ENCODE peak calls at places on chromosomes 13 and 19, in six cellular contexts. One of them, this sample, is unnamed.

GRCh38 chr19:30084390-30084819 is 142.4 kb downstream of the URI1 start:
- DNase-seq in activated T-helper 2 cell treated with anti-CD3 and anti-CD28 coated beads, Interferon-gamma antibody, Interleukin-2, Interleukin-4, amounts not matched to agents 10 μg/mL and 5 μg/mL and 100 μg/mL, durations not matched to agents 14 hours and 24 hours and 36 hours: no peak
- DNase-seq in hypothalamus: no peak
- DNase-seq in KBM-7: no peak
- DNase-seq in fibroblast of lung: no peak
- DNase-seq in progenitor cell of endocrine pancreas: no peak
- DNase-seq in this sample: no peak

GRCh38 chr19:50657222-50657669 is 8.0 kb downstream of the C19orf81 start:
- DNase-seq in KBM-7: no peak
- DNase-seq in activated T-helper 2 cell treated with anti-CD3 and anti-CD28 coated beads, Interferon-gamma antibody, Interleukin-2, Interleukin-4, amounts not matched to agents 10 μg/mL and 5 μg/mL and 100 μg/mL, durations not matched to agents 14 hours and 24 hours and 36 hours: no peak
- DNase-seq in hypothalamus: no peak
- DNase-seq in fibroblast of lung: no peak
- DNase-seq in progenitor cell of endocrine pancreas: no peak
- DNase-seq in this sample: no peak

GRCh38 chr19:15456871-15457700 is 7.3 kb downstream of the RASAL3 start:
- DNase-seq in hypothalamus: no peak
- DNase-seq in fibroblast of lung: no peak
- DNase-seq in progenitor cell of endocrine pancreas: no peak
- DNase-seq in activated T-helper 2 cell treated with anti-CD3 and anti-CD28 coated beads, Interferon-gamma antibody, Interleukin-2, Interleukin-4, amounts not matched to agents 10 μg/mL and 5 μg/mL and 100 μg/mL, durations not matched to agents 14 hours and 24 hours and 36 hours: no peak
- DNase-seq in KBM-7: no peak
- DNase-seq in this sample: no peak

GRCh38 chr19:17240062-17240854 is 5.5 kb downstream of the NR2F6 start:
- DNase-seq in fibroblast of lung: no peak
- DNase-seq in hypothalamus: no peak
- DNase-seq in progenitor cell of endocrine pancreas: no peak
- DNase-seq in activated T-helper 2 cell treated with anti-CD3 and anti-CD28 coated beads, Interferon-gamma antibody, Interleukin-2, Interleukin-4, amounts not matched to agents 10 μg/mL and 5 μg/mL and 100 μg/mL, durations not matched to agents 14 hours and 24 hours and 36 hours: no peak
- DNase-seq in KBM-7: no peak
- DNase-seq in this sample: no peak

GRCh38 chr19:46785980-46786235 is 2.5 kb downstream of the SLC1A5 start:
- DNase-seq in activated T-helper 2 cell treated with anti-CD3 and anti-CD28 coated beads, Interferon-gamma antibody, Interleukin-2, Interleukin-4, amounts not matched to agents 10 μg/mL and 5 μg/mL and 100 μg/mL, durations not matched to agents 14 hours and 24 hours and 36 hours: no peak
- DNase-seq in progenitor cell of endocrine pancreas: no peak
- DNase-seq in hypothalamus: no peak
- DNase-seq in KBM-7: no peak
- DNase-seq in fibroblast of lung: no peak
- DNase-seq in this sample: no peak

GRCh38 chr13:110819203-110820014 is 95.5 kb downstream of the ANKRD10 start:
- DNase-seq in hypothalamus: peak
- DNase-seq in progenitor cell of endocrine pancreas: peak
- DNase-seq in activated T-helper 2 cell treated with anti-CD3 and anti-CD28 coated beads, Interferon-gamma antibody, Interleukin-2, Interleukin-4, amounts not matched to agents 10 μg/mL and 5 μg/mL and 100 μg/mL, durations not matched to agents 14 hours and 24 hours and 36 hours: peak
- DNase-seq in fibroblast of lung: peak
- DNase-seq in KBM-7: peak
- DNase-seq in this sample: peak

GRCh38 chr19:54558339-54558738 is 15.3 kb upstream of the LILRA2 start:
- DNase-seq in fibroblast of lung: no peak
- DNase-seq in activated T-helper 2 cell treated with anti-CD3 and anti-CD28 coated beads, Interferon-gamma antibody, Interleukin-2, Interleukin-4, amounts not matched to agents 10 μg/mL and 5 μg/mL and 100 μg/mL, durations not matched to agents 14 hours and 24 hours and 36 hours: no peak
- DNase-seq in hypothalamus: no peak
- DNase-seq in KBM-7: no peak
- DNase-seq in progenitor cell of endocrine pancreas: no peak
- DNase-seq in this sample: no peak

GRCh38 chr13:111657013-111657412 is 336.6 kb downstream of the TEX29 start:
- DNase-seq in hypothalamus: no peak
- DNase-seq in KBM-7: no peak
- DNase-seq in fibroblast of lung: no peak
- DNase-seq in progenitor cell of endocrine pancreas: no peak
- DNase-seq in activated T-helper 2 cell treated with anti-CD3 and anti-CD28 coated beads, Interferon-gamma antibody, Interleukin-2, Interleukin-4, amounts not matched to agents 10 μg/mL and 5 μg/mL and 100 μg/mL, durations not matched to agents 14 hours and 24 hours and 36 hours: no peak
- DNase-seq in this sample: no peak

GRCh38 chr19:18919895-18920204 is 335 bp downstream of the DDX49 start:
- DNase-seq in progenitor cell of endocrine pancreas: no peak
- DNase-seq in hypothalamus: no peak
- DNase-seq in fibroblast of lung: peak
- DNase-seq in activated T-helper 2 cell treated with anti-CD3 and anti-CD28 coated beads, Interferon-gamma antibody, Interleukin-2, Interleukin-4, amounts not matched to agents 10 μg/mL and 5 μg/mL and 100 μg/mL, durations not matched to agents 14 hours and 24 hours and 36 hours: no peak
- DNase-seq in KBM-7: no peak
- DNase-seq in this sample: no peak

GRCh38 chr19:47272448-47273312 is 2.0 kb upstream of the INAFM1 start:
- DNase-seq in activated T-helper 2 cell treated with anti-CD3 and anti-CD28 coated beads, Interferon-gamma antibody, Interleukin-2, Interleukin-4, amounts not matched to agents 10 μg/mL and 5 μg/mL and 100 μg/mL, durations not matched to agents 14 hours and 24 hours and 36 hours: no peak
- DNase-seq in KBM-7: no peak
- DNase-seq in progenitor cell of endocrine pancreas: no peak
- DNase-seq in hypothalamus: no peak
- DNase-seq in fibroblast of lung: peak
- DNase-seq in this sample: no peak

GRCh38 chr19:40907968-40908735 is 26.1 kb upstream of the CYP2A7 start:
- DNase-seq in KBM-7: peak
- DNase-seq in hypothalamus: no peak
- DNase-seq in fibroblast of lung: no peak
- DNase-seq in activated T-helper 2 cell treated with anti-CD3 and anti-CD28 coated beads, Interferon-gamma antibody, Interleukin-2, Interleukin-4, amounts not matched to agents 10 μg/mL and 5 μg/mL and 100 μg/mL, durations not matched to agents 14 hours and 24 hours and 36 hours: no peak
- DNase-seq in progenitor cell of endocrine pancreas: no peak
- DNase-seq in this sample: no peak

GRCh38 chr19:30936276-30936675 is 413.0 kb downstream of the TSHZ3 start:
- DNase-seq in KBM-7: no peak
- DNase-seq in hypothalamus: no peak
- DNase-seq in activated T-helper 2 cell treated with anti-CD3 and anti-CD28 coated beads, Interferon-gamma antibody, Interleukin-2, Interleukin-4, amounts not matched to agents 10 μg/mL and 5 μg/mL and 100 μg/mL, durations not matched to agents 14 hours and 24 hours and 36 hours: no peak
- DNase-seq in progenitor cell of endocrine pancreas: no peak
- DNase-seq in fibroblast of lung: no peak
- DNase-seq in this sample: no peak

GRCh38 chr13:53004605-53005004 is 24.0 kb upstream of the OLFM4 start:
- DNase-seq in hypothalamus: no peak
- DNase-seq in fibroblast of lung: no peak
- DNase-seq in progenitor cell of endocrine pancreas: no peak
- DNase-seq in activated T-helper 2 cell treated with anti-CD3 and anti-CD28 coated beads, Interferon-gamma antibody, Interleukin-2, Interleukin-4, amounts not matched to agents 10 μg/mL and 5 μg/mL and 100 μg/mL, durations not matched to agents 14 hours and 24 hours and 36 hours: no peak
- DNase-seq in KBM-7: no peak
- DNase-seq in this sample: no peak

GRCh38 chr19:45781282-45782161 is 768 bp downstream of the DMPK start:
- DNase-seq in hypothalamus: no peak
- DNase-seq in KBM-7: no peak
- DNase-seq in activated T-helper 2 cell treated with anti-CD3 and anti-CD28 coated beads, Interferon-gamma antibody, Interleukin-2, Interleukin-4, amounts not matched to agents 10 μg/mL and 5 μg/mL and 100 μg/mL, durations not matched to agents 14 hours and 24 hours and 36 hours: no peak
- DNase-seq in fibroblast of lung: no peak
- DNase-seq in progenitor cell of endocrine pancreas: no peak
- DNase-seq in this sample: no peak

GRCh38 chr13:77034883-77035282 is 7.9 kb upstream of the FBXL3 start:
- DNase-seq in hypothalamus: no peak
- DNase-seq in fibroblast of lung: peak
- DNase-seq in activated T-helper 2 cell treated with anti-CD3 and anti-CD28 coated beads, Interferon-gamma antibody, Interleukin-2, Interleukin-4, amounts not matched to agents 10 μg/mL and 5 μg/mL and 100 μg/mL, durations not matched to agents 14 hours and 24 hours and 36 hours: no peak
- DNase-seq in KBM-7: no peak
- DNase-seq in progenitor cell of endocrine pancreas: no peak
- DNase-seq in this sample: no peak

GRCh38 chr13:75919660-75920199 is 283.6 kb downstream of the LMO7 start:
- DNase-seq in activated T-helper 2 cell treated with anti-CD3 and anti-CD28 coated beads, Interferon-gamma antibody, Interleukin-2, Interleukin-4, amounts not matched to agents 10 μg/mL and 5 μg/mL and 100 μg/mL, durations not matched to agents 14 hours and 24 hours and 36 hours: no peak
- DNase-seq in KBM-7: no peak
- DNase-seq in progenitor cell of endocrine pancreas: no peak
- DNase-seq in hypothalamus: no peak
- DNase-seq in fibroblast of lung: no peak
- DNase-seq in this sample: no peak

GRCh38 chr19:52410276-52410675 is 12.6 kb downstream of the ZNF528 start:
- DNase-seq in hypothalamus: no peak
- DNase-seq in KBM-7: no peak
- DNase-seq in fibroblast of lung: no peak
- DNase-seq in progenitor cell of endocrine pancreas: no peak
- DNase-seq in activated T-helper 2 cell treated with anti-CD3 and anti-CD28 coated beads, Interferon-gamma antibody, Interleukin-2, Interleukin-4, amounts not matched to agents 10 μg/mL and 5 μg/mL and 100 μg/mL, durations not matched to agents 14 hours and 24 hours and 36 hours: no peak
- DNase-seq in this sample: no peak

GRCh38 chr13:103263448-103263847 is 197.2 kb upstream of the SLC10A2 start:
- DNase-seq in activated T-helper 2 cell treated with anti-CD3 and anti-CD28 coated beads, Interferon-gamma antibody, Interleukin-2, Interleukin-4, amounts not matched to agents 10 μg/mL and 5 μg/mL and 100 μg/mL, durations not matched to agents 14 hours and 24 hours and 36 hours: no peak
- DNase-seq in progenitor cell of endocrine pancreas: no peak
- DNase-seq in hypothalamus: no peak
- DNase-seq in KBM-7: no peak
- DNase-seq in fibroblast of lung: no peak
- DNase-seq in this sample: no peak

GRCh38 chr19:19366691-19367396 is 38.6 kb upstream of the GATAD2A start:
- DNase-seq in hypothalamus: no peak
- DNase-seq in fibroblast of lung: peak
- DNase-seq in progenitor cell of endocrine pancreas: peak
- DNase-seq in activated T-helper 2 cell treated with anti-CD3 and anti-CD28 coated beads, Interferon-gamma antibody, Interleukin-2, Interleukin-4, amounts not matched to agents 10 μg/mL and 5 μg/mL and 100 μg/mL, durations not matched to agents 14 hours and 24 hours and 36 hours: peak
- DNase-seq in KBM-7: peak
- DNase-seq in this sample: no peak

GRCh38 chr13:33480561-33480960 is 195.0 kb upstream of the STARD13 start:
- DNase-seq in progenitor cell of endocrine pancreas: no peak
- DNase-seq in fibroblast of lung: peak
- DNase-seq in KBM-7: no peak
- DNase-seq in activated T-helper 2 cell treated with anti-CD3 and anti-CD28 coated beads, Interferon-gamma antibody, Interleukin-2, Interleukin-4, amounts not matched to agents 10 μg/mL and 5 μg/mL and 100 μg/mL, durations not matched to agents 14 hours and 24 hours and 36 hours: no peak
- DNase-seq in hypothalamus: no peak
- DNase-seq in this sample: no peak

GRCh38 chr19:42433503-42434260 is 6.5 kb upstream of the LIPE start:
- DNase-seq in activated T-helper 2 cell treated with anti-CD3 and anti-CD28 coated beads, Interferon-gamma antibody, Interleukin-2, Interleukin-4, amounts not matched to agents 10 μg/mL and 5 μg/mL and 100 μg/mL, durations not matched to agents 14 hours and 24 hours and 36 hours: peak
- DNase-seq in hypothalamus: no peak
- DNase-seq in progenitor cell of endocrine pancreas: peak
- DNase-seq in KBM-7: peak
- DNase-seq in fibroblast of lung: no peak
- DNase-seq in this sample: peak

GRCh38 chr19:43438291-43439162 is 23.8 kb downstream of the TEX101 start:
- DNase-seq in activated T-helper 2 cell treated with anti-CD3 and anti-CD28 coated beads, Interferon-gamma antibody, Interleukin-2, Interleukin-4, amounts not matched to agents 10 μg/mL and 5 μg/mL and 100 μg/mL, durations not matched to agents 14 hours and 24 hours and 36 hours: no peak
- DNase-seq in progenitor cell of endocrine pancreas: no peak
- DNase-seq in fibroblast of lung: peak
- DNase-seq in KBM-7: no peak
- DNase-seq in hypothalamus: no peak
- DNase-seq in this sample: no peak

GRCh38 chr19:35828694-35829301 is 16.2 kb upstream of the PRODH2 start:
- DNase-seq in progenitor cell of endocrine pancreas: peak
- DNase-seq in activated T-helper 2 cell treated with anti-CD3 and anti-CD28 coated beads, Interferon-gamma antibody, Interleukin-2, Interleukin-4, amounts not matched to agents 10 μg/mL and 5 μg/mL and 100 μg/mL, durations not matched to agents 14 hours and 24 hours and 36 hours: peak
- DNase-seq in fibroblast of lung: peak
- DNase-seq in hypothalamus: no peak
- DNase-seq in KBM-7: peak
- DNase-seq in this sample: peak

GRCh38 chr13:36666482-36667264 is 7.1 kb upstream of the SERTM1 start:
- DNase-seq in hypothalamus: no peak
- DNase-seq in progenitor cell of endocrine pancreas: no peak
- DNase-seq in activated T-helper 2 cell treated with anti-CD3 and anti-CD28 coated beads, Interferon-gamma antibody, Interleukin-2, Interleukin-4, amounts not matched to agents 10 μg/mL and 5 μg/mL and 100 μg/mL, durations not matched to agents 14 hours and 24 hours and 36 hours: no peak
- DNase-seq in KBM-7: no peak
- DNase-seq in fibroblast of lung: no peak
- DNase-seq in this sample: no peak

GRCh38 chr13:92488249-92488845 is 738.3 kb upstream of the GPC6 start:
- DNase-seq in KBM-7: no peak
- DNase-seq in fibroblast of lung: no peak
- DNase-seq in activated T-helper 2 cell treated with anti-CD3 and anti-CD28 coated beads, Interferon-gamma antibody, Interleukin-2, Interleukin-4, amounts not matched to agents 10 μg/mL and 5 μg/mL and 100 μg/mL, durations not matched to agents 14 hours and 24 hours and 36 hours: no peak
- DNase-seq in progenitor cell of endocrine pancreas: no peak
- DNase-seq in hypothalamus: no peak
- DNase-seq in this sample: no peak

GRCh38 chr19:54436561-54437229 is 12.3 kb upstream of the LENG8 start:
- DNase-seq in hypothalamus: no peak
- DNase-seq in fibroblast of lung: no peak
- DNase-seq in KBM-7: no peak
- DNase-seq in activated T-helper 2 cell treated with anti-CD3 and anti-CD28 coated beads, Interferon-gamma antibody, Interleukin-2, Interleukin-4, amounts not matched to agents 10 μg/mL and 5 μg/mL and 100 μg/mL, durations not matched to agents 14 hours and 24 hours and 36 hours: no peak
- DNase-seq in progenitor cell of endocrine pancreas: no peak
- DNase-seq in this sample: no peak

GRCh38 chr13:103517066-103517767 is 451.0 kb upstream of the SLC10A2 start:
- DNase-seq in KBM-7: no peak
- DNase-seq in hypothalamus: no peak
- DNase-seq in progenitor cell of endocrine pancreas: no peak
- DNase-seq in activated T-helper 2 cell treated with anti-CD3 and anti-CD28 coated beads, Interferon-gamma antibody, Interleukin-2, Interleukin-4, amounts not matched to agents 10 μg/mL and 5 μg/mL and 100 μg/mL, durations not matched to agents 14 hours and 24 hours and 36 hours: no peak
- DNase-seq in fibroblast of lung: no peak
- DNase-seq in this sample: no peak

This sample was measured in HS-27A.